ENCODE peak calls at places on chromosomes 11 and 22, in six cellular contexts. S is K562, P is A549, L is endothelial cell of umbilical vein, O is GM12878, X is HepG2. I is an unnamed sample.

GRCh38 chr11:122850076-122850631 is 11.9 kb downstream of the CRTAM start:
- DNase-seq in S (no peak), P (no peak), X (no peak), L (no peak), O (no peak), I (peak)

GRCh38 chr11:17604201-17604912 is 57.3 kb downstream of the OTOG start:
- DNase-seq in L (no peak), S (no peak), X (no peak), O (no peak), P (no peak), I (no peak)

GRCh38 chr11:134290646-134291045 is 14.5 kb downstream of the GLB1L3 start:
- DNase-seq in O (no peak), S (no peak), L (no peak), X (no peak), P (no peak), I (no peak)

GRCh38 chr11:57491371-57492061 is 24.0 kb downstream of the SLC43A1 start:
- DNase-seq in X (peak), S (peak), L (peak), O (no peak), P (no peak), I (peak)

GRCh38 chr11:120662071-120662611 is 150.6 kb downstream of the GRIK4 start:
- DNase-seq in S (no peak), P (no peak), X (no peak), L (no peak), O (no peak), I (no peak)

GRCh38 chr11:44615041-44615513 is 49.6 kb downstream of the CD82 start:
- DNase-seq in O (no peak), P (no peak), L (no peak), X (no peak), S (no peak), I (no peak)

GRCh38 chr11:68302256-68303054 is 9.9 kb upstream of the LRP5 start:
- DNase-seq in O (no peak), X (peak), L (no peak), P (no peak), S (no peak), I (no peak)

GRCh38 chr22:49536571-49537131 is 291.0 kb downstream of the BRD1 start:
- DNase-seq in L (no peak), S (no peak), P (no peak), X (no peak), O (no peak), I (no peak)

GRCh38 chr22:42967933-42968332 is 47.0 kb downstream of the PACSIN2 start:
- DNase-seq in S (peak), L (no peak), O (no peak), X (no peak), P (no peak), I (peak)

GRCh38 chr11:18634140-18635032 is at the start of gene SPTY2D1:
- DNase-seq in P (peak), S (peak), O (peak), X (peak), L (peak), I (peak)

GRCh38 chr11:115921986-115922385 is 417.8 kb upstream of the CADM1 start:
- DNase-seq in L (no peak), X (no peak), O (no peak), P (no peak), S (no peak), I (peak)

GRCh38 chr11:15965562-15966250 is 390.6 kb downstream of the SOX6 start:
- DNase-seq in O (no peak), S (no peak), X (no peak), P (no peak), L (no peak), I (no peak)
- TF ChIP-seq MYC in O (no peak), S (no peak), X (no peak), P (no peak), L (no peak), I (no peak)

GRCh38 chr11:9601041-9601875 is 27.8 kb downstream of the WEE1 start:
- DNase-seq in X (no peak), O (peak), S (no peak), L (no peak), P (no peak), I (peak)
- TF ChIP-seq POLR2A in X (no peak), O (peak), S (no peak), L (no peak), P (no peak), I (peak)

GRCh38 chr11:6473481-6474422 is at the start of gene TRIM3:
- DNase-seq in X (peak), P (peak), O (no peak), L (peak), S (peak), I (peak)

GRCh38 chr11:6474806-6475500 is 1.2 kb upstream of the TRIM3 start:
- DNase-seq in S (no peak), O (no peak), X (no peak), P (no peak), L (no peak), I (peak)

GRCh38 chr11:6475936-6476335 is 2.2 kb upstream of the TRIM3 start:
- DNase-seq in L (no peak), P (no peak), O (no peak), X (peak), S (no peak), I (peak)

GRCh38 chr11:6474423-6474792 is 667 bp upstream of the TRIM3 start:
- DNase-seq in S (no peak), O (no peak), X (no peak), L (no peak), P (no peak), I (peak)

GRCh38 chr11:6472934-6473333 is 807 bp downstream of the TRIM3 start:
- DNase-seq in S (no peak), L (no peak), P (no peak), X (no peak), O (no peak), I (no peak)
- H3K4me3 ChIP-seq in S (no peak), L (peak), P (peak), X (peak), O (peak), I (no peak)

DNA sequence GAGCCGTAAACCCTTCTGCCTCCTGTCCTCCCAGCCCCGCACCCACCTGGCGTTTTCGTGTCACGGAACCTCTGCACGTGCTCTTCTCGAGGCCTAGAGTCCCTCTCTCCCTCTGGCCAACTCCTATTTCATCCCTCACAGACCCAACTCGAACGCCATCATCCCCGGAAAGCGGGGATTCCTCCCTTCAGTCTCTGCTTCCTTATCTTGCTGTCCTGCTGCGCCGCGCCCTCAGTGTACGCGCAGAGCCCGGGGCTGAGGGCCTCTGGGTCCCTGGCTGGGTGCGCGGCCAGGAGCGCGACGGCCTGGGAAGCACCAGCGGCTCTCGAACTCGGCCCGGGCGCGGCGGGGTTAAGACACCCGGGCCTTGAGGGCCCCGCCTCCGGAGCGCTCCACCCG is 472 bp upstream of the ATG16L2 start:
- DNase-seq in S (peak), P (peak), X (peak), L (no peak), O (no peak), I (no peak)
- TF ChIP-seq MYC in S (peak), P (no peak), X (peak), L (no peak), O (peak), I (peak)

DNA sequence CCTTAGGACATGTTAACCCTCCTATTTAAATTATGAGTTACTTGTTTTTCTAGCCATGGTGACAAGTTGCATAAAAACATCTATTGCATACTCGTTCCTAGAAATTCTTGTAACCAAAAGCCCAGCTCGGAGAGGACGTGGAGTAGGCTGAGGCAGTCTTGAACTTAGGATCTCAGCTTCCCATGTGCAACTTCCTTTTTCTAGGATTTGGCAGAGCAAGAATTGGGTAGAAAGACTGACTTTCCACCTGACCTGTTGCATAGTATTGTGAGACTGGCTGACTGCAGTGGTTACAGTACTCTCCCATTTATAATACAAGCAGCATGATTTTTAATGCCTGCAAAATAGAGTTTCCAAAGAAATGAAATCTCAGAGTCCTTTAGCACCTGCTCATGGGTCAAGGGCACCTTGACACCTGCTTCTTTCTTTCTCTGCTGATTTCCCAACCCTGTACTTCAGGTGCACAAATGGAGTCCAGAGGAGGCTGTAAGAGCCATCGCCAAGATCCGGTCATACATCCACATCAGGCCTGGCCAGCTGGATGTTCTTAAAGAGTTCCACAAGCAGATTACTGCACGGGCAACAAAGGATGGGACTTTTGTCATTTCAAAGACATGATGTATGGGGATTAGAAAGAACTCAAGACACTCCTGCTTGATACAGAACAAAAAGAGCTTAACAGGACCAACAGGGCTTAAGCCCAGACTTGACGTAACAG is 5.8 kb downstream of the PTPMT1 start:
- DNase-seq in L (no peak), X (no peak), S (no peak), P (no peak), O (no peak), I (no peak)
- TF ChIP-seq POLR2A in L (no peak), X (no peak), S (no peak), P (no peak), O (no peak), I (no peak)

DNA sequence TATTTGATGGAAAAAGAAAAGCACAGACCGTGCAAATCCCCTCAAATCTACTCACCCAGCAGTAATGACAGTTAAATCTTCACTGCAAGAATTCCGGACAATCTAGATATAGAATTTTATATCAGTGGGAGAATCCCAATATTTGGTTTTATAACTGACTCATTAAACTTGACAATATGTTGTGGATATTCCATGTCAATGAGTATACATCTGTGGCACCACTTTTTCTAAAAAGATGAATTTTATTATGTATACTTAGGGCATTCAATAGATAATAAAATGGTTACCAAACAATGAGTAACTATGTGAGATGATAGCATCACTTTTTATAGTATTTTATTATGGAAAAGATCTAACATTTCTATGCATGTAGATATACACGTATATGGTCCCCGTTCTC is 79.9 kb downstream of the OSBP2 start:
- DNase-seq in L (no peak), P (no peak), S (no peak), X (no peak), O (no peak), I (no peak)
- H3K4me3 ChIP-seq in L (no peak), P (no peak), S (no peak), X (no peak), O (no peak), I (no peak)